ENCODE peak calls at places on chromosomes 2 and 18, in nine cellular contexts. N is esophagus muscularis mucosa; A is astrocyte; X is right cardiac atrium; B is brain microvascular endothelial cell; Z is psoas muscle; I is CD8-positive, alpha-beta memory T cell; P is heart left ventricle; K is ovary. V is an unnamed sample.

GRCh38 chr2:201149064-201149820 is 33.3 kb downstream of the CFLAR start:
- DNase-seq in X (no peak), A (peak), B (peak), I (no peak), Z (no peak), N (no peak), P (no peak), K (no peak), V (no peak)

GRCh38 chr18:50614838-50615237 is 55.0 kb downstream of the MAPK4 start:
- DNase-seq in P (no peak), X (peak), N (no peak), I (no peak), K (no peak), B (no peak), A (no peak), Z (peak), V (no peak)

GRCh38 chr18:58135170-58135569 is 91.1 kb downstream of the NEDD4L start:
- DNase-seq in I (peak), X (no peak), P (no peak), N (no peak), B (peak), Z (no peak), K (no peak), A (peak), V (no peak)

GRCh38 chr2:13819896-13820295 is 812.6 kb upstream of the LRATD1 start:
- DNase-seq in K (no peak), Z (no peak), I (no peak), B (no peak), P (no peak), X (no peak), N (no peak), A (no peak), V (no peak)

GRCh38 chr2:129069875-129070594 is 751.4 kb upstream of the HS6ST1 start:
- DNase-seq in B (no peak), N (no peak), P (no peak), K (no peak), I (no peak), Z (no peak), A (no peak), X (no peak), V (no peak)

GRCh38 chr2:2809771-2810170 is 478.7 kb upstream of the MYT1L start:
- DNase-seq in K (no peak), B (no peak), P (no peak), Z (no peak), X (no peak), A (no peak), I (no peak), N (no peak), V (no peak)

GRCh38 chr2:127807678-127808353 is 3.2 kb downstream of the WDR33 start:
- DNase-seq in A (no peak), I (no peak), Z (no peak), B (no peak), N (no peak), K (no peak), P (no peak), X (no peak), V (no peak)

GRCh38 chr2:203688798-203689197 is 17.6 kb upstream of the CD28 start:
- DNase-seq in I (no peak), Z (peak), X (peak), B (peak), A (peak), K (no peak), N (no peak), P (peak), V (no peak)

GRCh38 chr2:85076618-85077274 is 56.4 kb upstream of the TCF7L1 start:
- DNase-seq in Z (no peak), A (no peak), X (no peak), P (no peak), N (peak), B (no peak), K (no peak), I (no peak), V (no peak)

GRCh38 chr18:3246636-3247242 is 862 bp upstream of the MYL12A start:
- DNase-seq in I (no peak), N (no peak), A (no peak), B (no peak), Z (peak), K (peak), P (no peak), X (peak), V (no peak)

GRCh38 chr2:209476367-209477191 is 52.7 kb downstream of the MAP2 start:
- DNase-seq in Z (no peak), N (no peak), B (no peak), K (no peak), A (peak), I (no peak), X (peak), P (no peak), V (peak)

GRCh38 chr2:69449906-69450305 is 12.7 kb upstream of the NFU1 start:
- DNase-seq in K (no peak), B (peak), Z (no peak), X (no peak), P (no peak), A (peak), I (no peak), N (no peak), V (no peak)

GRCh38 chr18:63205791-63206252 is 113.7 kb downstream of the BCL2 start:
- DNase-seq in Z (no peak), A (no peak), B (no peak), X (no peak), K (no peak), N (no peak), I (no peak), P (no peak), V (no peak)

GRCh38 chr2:136134126-136134525 is 16.2 kb upstream of the CXCR4 start:
- DNase-seq in Z (no peak), I (peak), X (no peak), A (no peak), K (no peak), N (no peak), B (no peak), P (no peak), V (no peak)

GRCh38 chr2:156625360-156625995 is 189.3 kb downstream of the GPD2 start:
- DNase-seq in K (peak), A (no peak), B (no peak), Z (no peak), N (no peak), I (no peak), P (no peak), X (peak), V (no peak)

GRCh38 chr2:49948744-49949143 is 794.4 kb upstream of the FSHR start:
- DNase-seq in X (no peak), B (no peak), P (no peak), N (no peak), I (no peak), K (no peak), A (no peak), Z (no peak), V (no peak)

GRCh38 chr2:101473911-101474751 is 781 bp downstream of the RFX8 start:
- DNase-seq in P (peak), B (peak), Z (peak), I (peak), A (peak), N (no peak), X (peak), K (peak), V (peak)

GRCh38 chr18:31410716-31411483 is 34.3 kb downstream of the DSG4 start:
- DNase-seq in I (no peak), Z (no peak), B (no peak), K (no peak), N (no peak), P (no peak), X (no peak), A (no peak), V (no peak)

GRCh38 chr18:57956495-57956894 is 87.5 kb upstream of the NEDD4L start:
- DNase-seq in Z (no peak), A (no peak), K (no peak), N (no peak), X (no peak), P (no peak), B (no peak), I (no peak), V (no peak)

DNA sequence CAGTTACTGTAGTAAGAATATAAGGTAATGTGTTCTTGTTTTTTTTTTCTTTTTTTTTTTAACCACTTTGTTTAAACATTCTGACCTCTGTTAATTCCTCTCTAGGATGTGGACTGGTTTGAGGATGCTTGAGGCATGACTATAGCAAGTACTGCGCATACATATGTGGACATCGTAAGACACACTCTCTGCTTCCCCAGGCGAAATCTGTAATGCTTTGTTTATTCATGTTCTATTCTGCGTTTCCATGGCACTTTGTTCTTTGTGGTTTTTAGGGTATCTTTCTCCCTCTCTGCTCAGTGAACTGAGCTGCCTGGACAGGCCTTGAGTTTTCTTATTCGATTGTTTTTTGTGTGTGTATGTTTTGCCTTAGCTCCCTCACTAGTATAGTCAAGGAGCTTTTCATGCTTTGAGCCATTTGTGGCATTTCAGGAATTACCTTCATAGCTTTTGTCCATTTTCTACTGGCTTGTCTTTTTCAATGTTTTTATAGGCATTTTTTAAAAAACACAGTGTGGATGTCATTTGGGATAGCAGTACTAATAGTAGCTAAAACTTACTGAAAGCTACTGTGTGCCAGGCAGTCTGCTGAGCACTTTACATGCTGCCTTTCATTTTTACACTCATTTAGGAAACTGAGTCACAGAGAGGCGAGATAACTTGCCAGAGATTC is 1.9 kb upstream of the SH3BP4 start:
- DNase-seq in X (no peak), I (no peak), P (no peak), B (peak), K (no peak), A (peak), Z (no peak), N (no peak), V (no peak)
- H3K27ac ChIP-seq in X (no peak), I (no peak), P (no peak), B (peak), K (no peak), A (peak), Z (no peak), N (peak), V (peak)

GRCh38 chr2:144931976-144932375 is 412.1 kb upstream of the ZEB2 start:
- DNase-seq in P (no peak), K (no peak), A (no peak), N (no peak), B (no peak), Z (no peak), I (no peak), X (no peak), V (no peak)
- H3K27ac ChIP-seq in P (no peak), K (no peak), A (no peak), N (no peak), B (no peak), Z (no peak), I (no peak), X (no peak), V (no peak)

DNA sequence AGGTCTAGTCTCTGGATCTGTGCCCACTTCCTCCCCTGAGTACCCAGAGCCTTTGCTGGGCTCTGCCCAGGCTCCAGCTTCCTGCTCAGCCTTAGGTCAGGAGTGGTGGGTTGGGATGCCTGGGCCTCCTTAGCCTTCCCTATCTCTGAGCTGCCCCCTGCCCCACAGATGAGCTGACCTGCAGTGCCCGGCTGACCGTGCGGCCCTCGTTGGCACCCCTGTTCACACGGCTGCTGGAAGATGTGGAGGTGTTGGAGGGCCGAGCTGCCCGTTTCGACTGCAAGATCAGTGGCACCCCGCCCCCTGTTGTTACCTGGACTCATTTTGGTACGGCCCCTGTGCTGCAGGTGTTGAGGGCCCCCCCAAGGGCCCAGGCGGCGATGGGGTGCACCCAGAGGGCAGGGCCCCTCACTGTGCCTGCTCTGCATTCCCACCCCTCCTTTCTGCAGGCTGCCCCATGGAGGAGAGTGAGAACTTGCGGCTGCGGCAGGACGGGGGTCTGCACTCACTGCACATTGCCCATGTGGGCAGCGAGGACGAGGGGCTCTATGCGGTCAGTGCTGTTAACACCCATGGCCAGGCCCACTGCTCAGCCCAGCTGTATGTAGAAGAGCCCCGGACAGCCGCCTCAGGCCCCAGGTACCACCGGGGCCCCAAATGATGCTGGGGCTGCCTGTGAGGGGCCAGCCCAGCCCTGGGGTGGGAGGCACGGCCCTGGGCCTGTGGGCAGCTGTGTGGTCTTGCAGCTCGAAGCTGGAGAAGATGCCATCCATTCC is 30.1 kb upstream of the GMPPA start:
- DNase-seq in P (no peak), A (no peak), X (no peak), N (no peak), Z (no peak), I (no peak), B (no peak), K (no peak), V (no peak)
- H3K27ac ChIP-seq in P (peak), A (peak), X (peak), N (peak), Z (peak), I (no peak), B (no peak), K (no peak), V (no peak)

GRCh38 chr2:144671695-144672094 is 151.8 kb upstream of the ZEB2 start:
- DNase-seq in A (peak), I (no peak), P (no peak), B (peak), Z (no peak), K (no peak), N (no peak), X (no peak), V (no peak)
- H3K27ac ChIP-seq in A (no peak), I (no peak), P (no peak), B (no peak), Z (no peak), K (no peak), N (no peak), X (no peak), V (no peak)

V was measured in substantia nigra.